ENCODE peak calls at places on chromosome 10, in seven cellular contexts. X is tibial nerve, U is adrenal gland, D is Peyer's patch, F is dorsolateral prefrontal cortex, Q is PC-3, C is mesenchymal stem cell. Y is an unnamed sample. For H3K27me3, the result is how much of the 10 kb centered on the place peaks cover.

GRCh38 chr10:16904619-16905018 is 87.4 kb upstream of the RSU1 start:
- DNase-seq in X (no peak), U (no peak), D (no peak), F (no peak), Q (no peak), C (peak), Y (peak)

GRCh38 chr10:65827344-65827743 is 1098.5 kb upstream of the LRRTM3 start:
- DNase-seq in X (no peak), U (no peak), D (no peak), F (no peak), Q (no peak), C (peak), Y (no peak)

GRCh38 chr10:48981310-48981907 is 41.8 kb upstream of the LRRC18 start:
- DNase-seq in X (peak), U (peak), D (peak), F (peak), Q (peak), C (peak), Y (peak)

GRCh38 chr10:104339469-104340098 is 1.3 kb upstream of the ITPRIP start:
- DNase-seq in X (no peak), U (peak), D (no peak), F (no peak), Q (peak), C (peak), Y (peak)

GRCh38 chr10:31069411-31069810 is 37.7 kb upstream of the ZNF438 start:
- DNase-seq in X (no peak), U (no peak), D (no peak), F (no peak), Q (no peak), C (peak), Y (no peak)

GRCh38 chr10:129864601-129865126 is 99.4 kb downstream of the EBF3 start:
- DNase-seq in X (no peak), U (no peak), D (no peak), F (no peak), Q (no peak), C (no peak), Y (no peak)

GRCh38 chr10:52108236-52108635 is 205.8 kb upstream of the DKK1 start:
- DNase-seq in X (no peak), U (no peak), D (no peak), F (no peak), Q (peak), C (no peak), Y (no peak)

GRCh38 chr10:79463578-79464496 is 18.4 kb upstream of the ZCCHC24 start:
- DNase-seq in X (no peak), U (no peak), D (no peak), F (no peak), Q (no peak), C (peak), Y (no peak)

GRCh38 chr10:103090911-103091310 is 102.2 kb downstream of the NT5C2 start:
- DNase-seq in X (no peak), U (no peak), D (no peak), F (no peak), Q (no peak), C (no peak), Y (no peak)

GRCh38 chr10:115171392-115171960 is 78.3 kb downstream of the ATRNL1 start:
- DNase-seq in X (no peak), U (no peak), D (no peak), F (no peak), Q (peak), C (peak), Y (peak)

GRCh38 chr10:110051487-110051886 is 43.7 kb downstream of the ADD3 start:
- DNase-seq in X (no peak), U (no peak), D (no peak), F (no peak), Q (no peak), C (no peak), Y (no peak)

GRCh38 chr10:119292968-119293367 is 85.6 kb downstream of the GRK5 start:
- DNase-seq in X (no peak), U (no peak), D (no peak), F (no peak), Q (no peak), C (no peak), Y (no peak)

GRCh38 chr10:17021661-17022060 is 108.0 kb downstream of the CUBN start:
- DNase-seq in X (no peak), U (no peak), D (no peak), F (no peak), Q (no peak), C (no peak), Y (peak)

DNA sequence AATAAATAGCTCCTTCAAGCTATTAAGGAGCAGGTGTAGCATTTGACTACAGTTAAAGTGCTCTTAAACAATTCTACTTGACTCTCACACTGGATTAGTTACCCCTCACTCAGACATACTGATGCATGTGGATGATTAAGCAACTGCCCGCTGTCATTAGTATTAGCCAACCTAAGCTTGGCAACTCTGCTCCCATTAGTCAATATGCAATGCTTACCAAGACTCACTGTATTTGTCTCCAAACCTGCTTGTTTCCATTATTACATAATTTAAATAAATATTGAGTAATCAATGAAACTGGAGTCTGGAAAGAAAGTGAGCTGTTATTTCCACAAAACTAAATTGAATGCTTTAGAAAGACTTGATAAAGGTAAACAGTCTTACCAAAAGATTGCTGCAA is 144.0 kb upstream of the ASAH2 start:
- DNase-seq in X (no peak), U (peak), D (no peak), F (no peak), Q (peak), C (peak), Y (peak)
- H3K27me3 ChIP-seq in X (under half), U (under half), D (under half), F (under half), Q (under half), C (under half), Y (under half)

GRCh38 chr10:50415292-50415691 is 164.0 kb upstream of the ASAH2 start:
- DNase-seq in X (no peak), U (no peak), D (no peak), F (no peak), Q (no peak), C (no peak), Y (no peak)
- H3K27me3 ChIP-seq in X (under half), U (under half), D (under half), F (under half), Q (under half), C (under half), Y (under half)

DNA sequence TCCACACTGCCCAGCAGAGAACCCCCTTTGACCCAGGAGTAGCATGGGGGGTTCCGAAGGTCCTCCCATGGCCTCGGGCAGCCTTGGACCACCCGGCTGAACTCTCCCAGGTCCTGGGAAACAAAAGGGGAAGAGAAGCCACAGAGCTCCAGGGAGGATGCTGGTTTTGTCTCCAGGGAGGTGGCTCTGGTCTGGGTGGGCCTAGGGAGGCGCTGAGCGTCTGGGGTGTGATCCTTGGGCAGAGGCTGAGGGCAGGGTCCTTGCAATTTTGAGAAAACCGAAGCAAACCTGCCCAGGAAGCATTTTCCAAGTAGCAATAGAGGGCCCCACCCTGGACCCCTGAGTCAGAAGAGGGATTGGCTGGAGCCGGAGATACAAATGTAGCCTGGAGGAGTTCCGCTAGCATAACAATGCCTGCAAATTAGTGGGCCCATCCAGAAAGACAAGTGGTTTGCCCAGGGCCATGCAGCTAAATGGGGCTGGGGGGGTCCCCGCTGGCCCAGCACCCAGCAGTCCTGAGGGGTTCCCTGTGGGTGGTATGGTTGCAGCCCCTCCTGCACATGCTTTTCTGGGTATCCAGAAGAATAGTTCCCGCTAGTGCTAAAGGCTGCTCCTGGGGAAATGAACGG is 2.0 kb downstream of the UTF1 start:
- DNase-seq in X (no peak), U (no peak), D (no peak), F (no peak), Q (no peak), C (no peak), Y (no peak)
- H3K27me3 ChIP-seq in X (under half), U (half or more), D (under half), F (half or more), Q (under half), C (half or more), Y (under half)

GRCh38 chr10:75402486-75403143 is 1.1 kb upstream of the ZNF503 start:
- DNase-seq in X (peak), U (peak), D (peak), F (no peak), Q (peak), C (no peak), Y (no peak)

GRCh38 chr10:75404335-75405200 is 3.0 kb upstream of the ZNF503 start:
- DNase-seq in X (no peak), U (peak), D (peak), F (no peak), Q (peak), C (no peak), Y (peak)

GRCh38 chr10:75404023-75404334 is 2.4 kb upstream of the ZNF503 start:
- DNase-seq in X (no peak), U (no peak), D (no peak), F (no peak), Q (no peak), C (no peak), Y (no peak)

GRCh38 chr10:75401569-75402485 is at the start of gene ZNF503:
- DNase-seq in X (peak), U (peak), D (peak), F (peak), Q (peak), C (peak), Y (peak)

GRCh38 chr10:75403144-75404022 is 1.8 kb upstream of the ZNF503 start:
- DNase-seq in X (peak), U (peak), D (peak), F (no peak), Q (peak), C (peak), Y (peak)
- H3K27me3 ChIP-seq in X (under half), U (under half), D (under half), F (under half), Q (half or more), C (half or more), Y (under half)

GRCh38 chr10:97977673-97978072 is 52.7 kb downstream of the CRTAC1 start:
- DNase-seq in X (no peak), U (no peak), D (no peak), F (no peak), Q (no peak), C (no peak), Y (no peak)

DNA sequence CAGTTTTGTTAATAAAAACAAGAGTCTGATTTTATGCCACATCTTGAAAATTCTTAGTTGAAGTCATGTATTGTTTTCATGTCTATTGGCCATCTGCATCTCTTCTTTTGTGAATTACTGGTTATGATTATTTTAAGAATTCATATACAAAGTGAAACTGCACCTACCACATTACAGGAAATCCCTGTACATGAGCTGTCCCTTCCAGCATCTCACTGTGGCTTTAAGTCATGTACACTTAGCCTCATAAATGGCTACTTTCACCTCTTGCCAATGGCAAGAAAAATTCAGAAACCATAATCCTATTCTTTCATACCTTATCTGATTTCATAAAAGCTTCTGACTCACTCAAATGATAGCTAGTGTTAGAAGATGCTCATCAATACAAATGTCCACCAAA is 48.6 kb downstream of the CRTAC1 start:
- DNase-seq in X (no peak), U (no peak), D (no peak), F (no peak), Q (no peak), C (no peak), Y (no peak)
- H3K27me3 ChIP-seq in X (under half), U (under half), D (under half), F (under half), Q (half or more), C (under half), Y (under half)

GRCh38 chr10:75292794-75293455 is 57.2 kb upstream of the COMTD1 start:
- DNase-seq in X (no peak), U (no peak), D (no peak), F (no peak), Q (no peak), C (no peak), Y (no peak)
- H3K27me3 ChIP-seq in X (under half), U (under half), D (under half), F (under half), Q (under half), C (under half), Y (under half)

GRCh38 chr10:133091316-133091715 is 3.6 kb downstream of the ADGRA1 start:
- DNase-seq in X (no peak), U (no peak), D (no peak), F (no peak), Q (no peak), C (no peak), Y (no peak)
- H3K27me3 ChIP-seq in X (under half), U (half or more), D (under half), F (under half), Q (half or more), C (under half), Y (under half)